ENCODE peak calls at places on chromosomes 3 and 15, in five cellular contexts. J, Q, W, G and O are unnamed samples.

GRCh38 chr3:49803464-49804140 is 541 bp downstream of the INKA1 start:
- DNase-seq in J (no peak), Q (peak; percentile 67), W (no peak), G (no peak), O (no peak)

GRCh38 chr3:24622138-24622537 is 127.5 kb upstream of the THRB start:
- DNase-seq in J (no peak), Q (no peak), W (no peak), G (no peak), O (no peak)

GRCh38 chr3:39435006-39435748 is 28.7 kb downstream of the RPSA start:
- DNase-seq in J (no peak), Q (no peak), W (no peak), G (no peak), O (no peak)

GRCh38 chr3:150439657-150440056 is 31.6 kb downstream of the TSC22D2 start:
- DNase-seq in J (no peak), Q (no peak), W (no peak), G (no peak), O (no peak)

GRCh38 chr3:161914703-161915102 is 418.1 kb downstream of the OTOL1 start:
- DNase-seq in J (no peak), Q (no peak), W (no peak), G (no peak), O (no peak)

GRCh38 chr3:141523615-141524375 is 37.0 kb downstream of the RASA2 start:
- DNase-seq in J (no peak), Q (no peak), W (no peak), G (no peak), O (no peak)

GRCh38 chr15:65212097-65212496 is 824 bp upstream of the CILP start:
- DNase-seq in J (no peak), Q (peak; percentile 88), W (no peak), G (no peak), O (no peak)

GRCh38 chr3:193489949-193490348 is 64.7 kb downstream of the ATP13A4 start:
- DNase-seq in J (no peak), Q (no peak), W (no peak), G (no peak), O (no peak)

GRCh38 chr3:183527980-183528379 is 27.5 kb downstream of the KLHL6 start:
- DNase-seq in J (no peak), Q (no peak), W (no peak), G (no peak), O (no peak)

GRCh38 chr3:124361566-124361965 is 368.7 kb upstream of the UMPS start:
- DNase-seq in J (no peak), Q (no peak), W (no peak), G (no peak), O (no peak)

GRCh38 chr15:40768492-40769309 is 1.1 kb upstream of the C15orf62 start:
- DNase-seq in J (no peak), Q (no peak), W (no peak), G (no peak), O (no peak)

GRCh38 chr3:150177673-150178378 is 207.1 kb upstream of the PFN2 start:
- DNase-seq in J (no peak), Q (no peak), W (no peak), G (no peak), O (no peak)

GRCh38 chr3:120172070-120172469 is 77.8 kb upstream of the GSK3B start:
- DNase-seq in J (no peak), Q (no peak), W (no peak), G (no peak), O (peak; percentile 69)

GRCh38 chr15:48647963-48648362 is 2.5 kb upstream of the FBN1 start:
- DNase-seq in J (no peak), Q (no peak), W (no peak), G (no peak), O (no peak)

GRCh38 chr3:134667461-134667860 is 16.6 kb upstream of the KY start:
- DNase-seq in J (no peak), Q (no peak), W (no peak), G (no peak), O (no peak)

GRCh38 chr3:12758025-12758830 is 831 bp downstream of the TMEM40 start:
- DNase-seq in J (no peak), Q (no peak), W (peak; percentile 69), G (peak; percentile 73), O (no peak)

GRCh38 chr3:160953681-160954080 is 151.5 kb downstream of the B3GALNT1 start:
- DNase-seq in J (no peak), Q (no peak), W (no peak), G (no peak), O (no peak)

GRCh38 chr3:152443212-152444023 is 174.7 kb downstream of the MBNL1 start:
- DNase-seq in J (no peak), Q (no peak), W (no peak), G (no peak), O (no peak)

GRCh38 chr3:140316895-140317400 is 360.9 kb upstream of the TRIM42 start:
- DNase-seq in J (no peak), Q (no peak), W (no peak), G (no peak), O (no peak)

GRCh38 chr3:126530171-126531050 is 6.5 kb downstream of the CHST13 start:
- DNase-seq in J (no peak), Q (no peak), W (peak; percentile 80), G (peak; percentile 63), O (no peak)

GRCh38 chr3:20066848-20067617 is 26.8 kb downstream of the KAT2B start:
- DNase-seq in J (no peak), Q (no peak), W (no peak), G (no peak), O (no peak)

GRCh38 chr3:72303926-72304325 is 519.0 kb upstream of the PROK2 start:
- DNase-seq in J (no peak), Q (no peak), W (no peak), G (no peak), O (no peak)

GRCh38 chr15:45187894-45188830 is at the start of gene SHF:
- DNase-seq in J (peak; percentile 64), Q (peak; percentile 85), W (no peak), G (peak; percentile 68), O (no peak)

GRCh38 chr15:75171408-75171807 is 30.3 kb upstream of the C15orf39 start:
- DNase-seq in J (no peak), Q (no peak), W (no peak), G (peak; percentile 46), O (no peak)

GRCh38 chr3:119313461-119313860 is 19.3 kb downstream of the ARHGAP31 start:
- DNase-seq in J (no peak), Q (no peak), W (no peak), G (no peak), O (no peak)

GRCh38 chr3:81888822-81889557 is 127.5 kb upstream of the GBE1 start:
- DNase-seq in J (no peak), Q (no peak), W (no peak), G (no peak), O (no peak)

GRCh38 chr3:48199117-48199516 is 10.9 kb upstream of the CDC25A start:
- DNase-seq in J (no peak), Q (no peak), W (no peak), G (no peak), O (no peak)

GRCh38 chr15:25136119-25136518 is 181.3 kb downstream of the SNRPN start:
- DNase-seq in J (no peak), Q (peak; percentile 5), W (no peak), G (no peak), O (no peak)

GRCh38 chr3:145182196-145182911 is 978.6 kb downstream of the PLOD2 start:
- DNase-seq in J (no peak), Q (no peak), W (no peak), G (no peak), O (no peak)

GRCh38 chr15:38560456-38560926 is 4.1 kb downstream of the RASGRP1 start:
- DNase-seq in J (no peak), Q (no peak), W (no peak), G (no peak), O (no peak)

GRCh38 chr15:38671675-38672141 is 107.1 kb upstream of the RASGRP1 start:
- DNase-seq in J (no peak), Q (no peak), W (no peak), G (no peak), O (no peak)

GRCh38 chr3:72517325-72517724 is 330.9 kb downstream of the SHQ1 start:
- DNase-seq in J (no peak), Q (no peak), W (no peak), G (no peak), O (no peak)

GRCh38 chr3:118977671-118978392 is 56.8 kb downstream of the IGSF11 start:
- DNase-seq in J (no peak), Q (no peak), W (peak; percentile 36), G (no peak), O (no peak)

GRCh38 chr15:68561146-68561545 is 17.6 kb upstream of the CORO2B start:
- DNase-seq in J (no peak), Q (no peak), W (no peak), G (peak; percentile 15), O (no peak)

DNA sequence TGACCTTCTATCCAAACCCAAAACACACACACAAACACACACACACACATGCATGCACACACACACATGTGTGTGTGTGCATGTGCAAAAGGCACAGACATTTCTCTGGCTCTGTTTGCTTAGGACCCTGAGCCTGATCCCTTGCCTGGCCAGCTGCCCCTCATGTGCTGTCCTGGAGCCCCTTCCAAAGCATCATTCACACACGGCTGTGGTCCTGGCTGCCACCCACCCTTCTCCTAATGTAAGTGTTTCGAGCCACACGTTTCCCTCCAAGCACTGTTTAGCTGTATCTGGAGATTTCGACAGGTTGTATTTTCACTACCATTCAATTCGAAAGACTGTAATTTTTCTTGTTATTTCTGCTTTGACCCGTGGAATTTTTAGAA is 45.8 kb upstream of the KLF13 start:
- DNase-seq in J (no peak), Q (no peak), W (no peak), G (no peak), O (no peak)
- H3K27ac ChIP-seq in J (peak overlapping the region; percentile 52), Q (no peak overlapping the region), W (no peak overlapping the region), G (no peak overlapping the region), O (no peak overlapping the region)

GRCh38 chr3:45782381-45782780 is 14.0 kb downstream of the SLC6A20 start:
- DNase-seq in J (no peak), Q (no peak), W (no peak), G (no peak), O (no peak)
- TF ChIP-seq POLR2A in J (no peak), Q (no peak), W (no peak), G (no peak), O (no peak)

DNA sequence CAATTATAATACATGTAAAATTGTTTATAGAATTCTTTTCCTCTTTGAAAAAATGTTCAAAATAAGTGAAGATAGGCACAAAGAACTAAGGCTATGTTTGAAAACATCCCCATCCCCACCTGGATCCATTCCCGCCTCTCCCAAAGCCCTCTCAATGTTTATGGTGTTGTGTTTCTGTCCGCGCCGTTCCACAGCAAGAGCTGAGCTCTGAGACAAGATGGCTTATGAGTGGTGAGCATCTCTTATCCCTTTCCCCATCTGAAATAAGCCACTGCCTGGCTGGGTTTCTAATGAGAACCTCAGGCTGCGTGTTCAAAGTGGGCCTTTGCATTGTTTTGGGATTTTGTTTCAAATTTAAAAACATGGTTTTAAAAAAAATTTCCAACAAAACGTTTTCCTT is 22.4 kb upstream of the SNRPA1 start:
- DNase-seq in J (no peak), Q (no peak), W (no peak), G (no peak), O (no peak)
- H3K27ac ChIP-seq in J (no peak overlapping the region), Q (no peak overlapping the region), W (no peak overlapping the region), G (no peak overlapping the region), O (no peak overlapping the region)

GRCh38 chr3:143118630-143119008 is 952 bp upstream of the CHST2 start:
- DNase-seq in J (no peak), Q (peak; percentile 37), W (no peak), G (no peak), O (no peak)
- TF ChIP-seq POLR2A in J (no peak), Q (no peak), W (no peak), G (no peak), O (no peak)